ENCODE peak calls at places on chromosomes 1 and 21, in ten cellular contexts. One of them, this sample, is unnamed.

GRCh38 chr1:168509875-168510594 is 33.8 kb downstream of the XCL2 start:
- DNase-seq in AG09309: no peak
- DNase-seq in left cardiac atrium: no peak
- DNase-seq in activated CD8-positive, alpha-beta memory T cell treated with anti-CD3 and anti-CD28 coated beads for 24 hours: no peak
- DNase-seq in nephron progenitor cell: no peak
- DNase-seq in endodermal cell: no peak
- DNase-seq in substantia nigra: no peak
- DNase-seq in fibroblast of the aortic adventitia: no peak
- DNase-seq in RCC 7860: no peak
- DNase-seq in iPS-NIHi11: no peak
- DNase-seq in this sample: no peak

GRCh38 chr1:40956397-40956796 is 23.1 kb upstream of the CTPS1 start:
- DNase-seq in AG09309: no peak
- DNase-seq in left cardiac atrium: no peak
- DNase-seq in activated CD8-positive, alpha-beta memory T cell treated with anti-CD3 and anti-CD28 coated beads for 24 hours: no peak
- DNase-seq in nephron progenitor cell: no peak
- DNase-seq in endodermal cell: no peak
- DNase-seq in substantia nigra: no peak
- DNase-seq in fibroblast of the aortic adventitia: no peak
- DNase-seq in RCC 7860: no peak
- DNase-seq in iPS-NIHi11: no peak
- DNase-seq in this sample: no peak

GRCh38 chr1:25562101-25562927 is 18.9 kb downstream of the LDLRAP1 start:
- DNase-seq in AG09309: no peak
- DNase-seq in left cardiac atrium: no peak
- DNase-seq in activated CD8-positive, alpha-beta memory T cell treated with anti-CD3 and anti-CD28 coated beads for 24 hours: peak; percentile 83
- DNase-seq in nephron progenitor cell: no peak
- DNase-seq in endodermal cell: no peak
- DNase-seq in substantia nigra: no peak
- DNase-seq in fibroblast of the aortic adventitia: no peak
- DNase-seq in RCC 7860: no peak
- DNase-seq in iPS-NIHi11: no peak
- DNase-seq in this sample: no peak

GRCh38 chr1:100494393-100495084 is 43.4 kb upstream of the GPR88 start:
- DNase-seq in AG09309: no peak
- DNase-seq in left cardiac atrium: no peak
- DNase-seq in activated CD8-positive, alpha-beta memory T cell treated with anti-CD3 and anti-CD28 coated beads for 24 hours: no peak
- DNase-seq in nephron progenitor cell: no peak
- DNase-seq in endodermal cell: no peak
- DNase-seq in substantia nigra: no peak
- DNase-seq in fibroblast of the aortic adventitia: no peak
- DNase-seq in RCC 7860: no peak
- DNase-seq in iPS-NIHi11: no peak
- DNase-seq in this sample: no peak

GRCh38 chr1:187762109-187762508 is 933.4 kb downstream of the PLA2G4A start:
- DNase-seq in AG09309: no peak
- DNase-seq in left cardiac atrium: no peak
- DNase-seq in activated CD8-positive, alpha-beta memory T cell treated with anti-CD3 and anti-CD28 coated beads for 24 hours: no peak
- DNase-seq in nephron progenitor cell: peak; percentile 3
- DNase-seq in endodermal cell: no peak
- DNase-seq in substantia nigra: no peak
- DNase-seq in fibroblast of the aortic adventitia: no peak
- DNase-seq in RCC 7860: peak; percentile 3
- DNase-seq in iPS-NIHi11: no peak
- DNase-seq in this sample: no peak

GRCh38 chr21:42614811-42615342 is 38.5 kb upstream of the PDE9A start:
- DNase-seq in AG09309: no peak
- DNase-seq in left cardiac atrium: no peak
- DNase-seq in activated CD8-positive, alpha-beta memory T cell treated with anti-CD3 and anti-CD28 coated beads for 24 hours: peak; percentile 78
- DNase-seq in nephron progenitor cell: peak; percentile 24
- DNase-seq in endodermal cell: peak; percentile 59
- DNase-seq in substantia nigra: no peak
- DNase-seq in fibroblast of the aortic adventitia: no peak
- DNase-seq in RCC 7860: no peak
- DNase-seq in iPS-NIHi11: peak; percentile 41
- DNase-seq in this sample: no peak

GRCh38 chr1:228021526-228022030 is 14.8 kb downstream of the WNT3A start:
- DNase-seq in AG09309: no peak
- DNase-seq in left cardiac atrium: no peak
- DNase-seq in activated CD8-positive, alpha-beta memory T cell treated with anti-CD3 and anti-CD28 coated beads for 24 hours: peak; percentile 28
- DNase-seq in nephron progenitor cell: no peak
- DNase-seq in endodermal cell: peak; percentile 35
- DNase-seq in substantia nigra: no peak
- DNase-seq in fibroblast of the aortic adventitia: no peak
- DNase-seq in RCC 7860: no peak
- DNase-seq in iPS-NIHi11: peak; percentile 10
- DNase-seq in this sample: no peak

GRCh38 chr1:170668301-170668789 is 4.4 kb downstream of the PRRX1 start:
- DNase-seq in AG09309: no peak
- DNase-seq in left cardiac atrium: no peak
- DNase-seq in activated CD8-positive, alpha-beta memory T cell treated with anti-CD3 and anti-CD28 coated beads for 24 hours: no peak
- DNase-seq in nephron progenitor cell: peak; percentile 37
- DNase-seq in endodermal cell: peak; percentile 74
- DNase-seq in substantia nigra: peak; percentile 12
- DNase-seq in fibroblast of the aortic adventitia: no peak
- DNase-seq in RCC 7860: no peak
- DNase-seq in iPS-NIHi11: no peak
- DNase-seq in this sample: no peak

GRCh38 chr21:39048064-39048463 is 135.2 kb downstream of the PSMG1 start:
- DNase-seq in AG09309: no peak
- DNase-seq in left cardiac atrium: peak; percentile 49
- DNase-seq in activated CD8-positive, alpha-beta memory T cell treated with anti-CD3 and anti-CD28 coated beads for 24 hours: no peak
- DNase-seq in nephron progenitor cell: peak; percentile 54
- DNase-seq in endodermal cell: peak; percentile 91
- DNase-seq in substantia nigra: no peak
- DNase-seq in fibroblast of the aortic adventitia: peak; percentile 14
- DNase-seq in RCC 7860: peak; percentile 38
- DNase-seq in iPS-NIHi11: peak; percentile 79
- DNase-seq in this sample: peak; percentile 69

GRCh38 chr1:8307628-8308027 is 10.3 kb upstream of the SLC45A1 start:
- DNase-seq in AG09309: no peak
- DNase-seq in left cardiac atrium: no peak
- DNase-seq in activated CD8-positive, alpha-beta memory T cell treated with anti-CD3 and anti-CD28 coated beads for 24 hours: no peak
- DNase-seq in nephron progenitor cell: no peak
- DNase-seq in endodermal cell: peak; percentile 35
- DNase-seq in substantia nigra: peak; percentile 14
- DNase-seq in fibroblast of the aortic adventitia: no peak
- DNase-seq in RCC 7860: no peak
- DNase-seq in iPS-NIHi11: no peak
- DNase-seq in this sample: no peak

GRCh38 chr1:246324711-246325110 is 182.4 kb downstream of the SMYD3 start:
- DNase-seq in AG09309: no peak
- DNase-seq in left cardiac atrium: no peak
- DNase-seq in activated CD8-positive, alpha-beta memory T cell treated with anti-CD3 and anti-CD28 coated beads for 24 hours: no peak
- DNase-seq in nephron progenitor cell: no peak
- DNase-seq in endodermal cell: peak; percentile 82
- DNase-seq in substantia nigra: no peak
- DNase-seq in fibroblast of the aortic adventitia: no peak
- DNase-seq in RCC 7860: peak; percentile 42
- DNase-seq in iPS-NIHi11: peak; percentile 46
- DNase-seq in this sample: no peak

GRCh38 chr1:154772611-154773515 is 97.2 kb downstream of the KCNN3 start:
- DNase-seq in AG09309: no peak
- DNase-seq in left cardiac atrium: no peak
- DNase-seq in activated CD8-positive, alpha-beta memory T cell treated with anti-CD3 and anti-CD28 coated beads for 24 hours: no peak
- DNase-seq in nephron progenitor cell: no peak
- DNase-seq in endodermal cell: peak; percentile 87
- DNase-seq in substantia nigra: no peak
- DNase-seq in fibroblast of the aortic adventitia: no peak
- DNase-seq in RCC 7860: no peak
- DNase-seq in iPS-NIHi11: peak; percentile 63
- DNase-seq in this sample: no peak

GRCh38 chr21:23837564-23837963 is 1769.7 kb downstream of the MRPL39 start:
- DNase-seq in AG09309: no peak
- DNase-seq in left cardiac atrium: no peak
- DNase-seq in activated CD8-positive, alpha-beta memory T cell treated with anti-CD3 and anti-CD28 coated beads for 24 hours: no peak
- DNase-seq in nephron progenitor cell: no peak
- DNase-seq in endodermal cell: no peak
- DNase-seq in substantia nigra: no peak
- DNase-seq in fibroblast of the aortic adventitia: no peak
- DNase-seq in RCC 7860: no peak
- DNase-seq in iPS-NIHi11: no peak
- DNase-seq in this sample: no peak

GRCh38 chr1:167661527-167662436 is 31.8 kb downstream of the RCSD1 start:
- DNase-seq in AG09309: peak; percentile 89
- DNase-seq in left cardiac atrium: no peak
- DNase-seq in activated CD8-positive, alpha-beta memory T cell treated with anti-CD3 and anti-CD28 coated beads for 24 hours: no peak
- DNase-seq in nephron progenitor cell: no peak
- DNase-seq in endodermal cell: no peak
- DNase-seq in substantia nigra: no peak
- DNase-seq in fibroblast of the aortic adventitia: peak; percentile 89
- DNase-seq in RCC 7860: peak; percentile 66
- DNase-seq in iPS-NIHi11: no peak
- DNase-seq in this sample: no peak

GRCh38 chr21:38712076-38712475 is 93.7 kb upstream of the ETS2 start:
- DNase-seq in AG09309: no peak
- DNase-seq in left cardiac atrium: no peak
- DNase-seq in activated CD8-positive, alpha-beta memory T cell treated with anti-CD3 and anti-CD28 coated beads for 24 hours: no peak
- DNase-seq in nephron progenitor cell: peak; percentile 8
- DNase-seq in endodermal cell: peak; percentile 82
- DNase-seq in substantia nigra: no peak
- DNase-seq in fibroblast of the aortic adventitia: peak; percentile 69
- DNase-seq in RCC 7860: peak; percentile 30
- DNase-seq in iPS-NIHi11: peak; percentile 65
- DNase-seq in this sample: no peak

GRCh38 chr1:6026095-6026809 is 19.4 kb upstream of the KCNAB2 start:
- DNase-seq in AG09309: no peak
- DNase-seq in left cardiac atrium: peak; percentile 84
- DNase-seq in activated CD8-positive, alpha-beta memory T cell treated with anti-CD3 and anti-CD28 coated beads for 24 hours: peak; percentile 95
- DNase-seq in nephron progenitor cell: peak; percentile 59
- DNase-seq in endodermal cell: peak; percentile 96
- DNase-seq in substantia nigra: peak; percentile 28
- DNase-seq in fibroblast of the aortic adventitia: no peak
- DNase-seq in RCC 7860: peak; percentile 40
- DNase-seq in iPS-NIHi11: peak; percentile 78
- DNase-seq in this sample: no peak

GRCh38 chr1:67831850-67832513 is 1.3 kb downstream of the GNG12 start:
- DNase-seq in AG09309: peak; percentile 21
- DNase-seq in left cardiac atrium: peak; percentile 67
- DNase-seq in activated CD8-positive, alpha-beta memory T cell treated with anti-CD3 and anti-CD28 coated beads for 24 hours: no peak
- DNase-seq in nephron progenitor cell: peak; percentile 52
- DNase-seq in endodermal cell: peak; percentile 66
- DNase-seq in substantia nigra: peak; percentile 58
- DNase-seq in fibroblast of the aortic adventitia: peak; percentile 80
- DNase-seq in RCC 7860: peak; percentile 79
- DNase-seq in iPS-NIHi11: peak; percentile 34
- DNase-seq in this sample: no peak

GRCh38 chr1:55741516-55741915 is 526.4 kb upstream of the USP24 start:
- DNase-seq in AG09309: no peak
- DNase-seq in left cardiac atrium: no peak
- DNase-seq in activated CD8-positive, alpha-beta memory T cell treated with anti-CD3 and anti-CD28 coated beads for 24 hours: no peak
- DNase-seq in nephron progenitor cell: no peak
- DNase-seq in endodermal cell: no peak
- DNase-seq in substantia nigra: no peak
- DNase-seq in fibroblast of the aortic adventitia: peak; percentile 97
- DNase-seq in RCC 7860: no peak
- DNase-seq in iPS-NIHi11: no peak
- DNase-seq in this sample: no peak

GRCh38 chr1:19096036-19096833 is 113.8 kb downstream of the UBR4 start:
- DNase-seq in AG09309: no peak
- DNase-seq in left cardiac atrium: peak; percentile 44
- DNase-seq in activated CD8-positive, alpha-beta memory T cell treated with anti-CD3 and anti-CD28 coated beads for 24 hours: no peak
- DNase-seq in nephron progenitor cell: peak; percentile 31
- DNase-seq in endodermal cell: peak; percentile 75
- DNase-seq in substantia nigra: peak; percentile 16
- DNase-seq in fibroblast of the aortic adventitia: peak; percentile 17
- DNase-seq in RCC 7860: peak; percentile 50
- DNase-seq in iPS-NIHi11: peak; percentile 53
- DNase-seq in this sample: no peak

GRCh38 chr1:183030053-183030452 is 6.8 kb downstream of the LAMC1 start:
- DNase-seq in AG09309: no peak
- DNase-seq in left cardiac atrium: no peak
- DNase-seq in activated CD8-positive, alpha-beta memory T cell treated with anti-CD3 and anti-CD28 coated beads for 24 hours: no peak
- DNase-seq in nephron progenitor cell: no peak
- DNase-seq in endodermal cell: no peak
- DNase-seq in substantia nigra: no peak
- DNase-seq in fibroblast of the aortic adventitia: peak; percentile 64
- DNase-seq in RCC 7860: peak; percentile 60
- DNase-seq in iPS-NIHi11: no peak
- DNase-seq in this sample: no peak

GRCh38 chr21:29430030-29430429 is 131.3 kb downstream of the BACH1 start:
- DNase-seq in AG09309: no peak
- DNase-seq in left cardiac atrium: no peak
- DNase-seq in activated CD8-positive, alpha-beta memory T cell treated with anti-CD3 and anti-CD28 coated beads for 24 hours: no peak
- DNase-seq in nephron progenitor cell: no peak
- DNase-seq in endodermal cell: no peak
- DNase-seq in substantia nigra: no peak
- DNase-seq in fibroblast of the aortic adventitia: no peak
- DNase-seq in RCC 7860: no peak
- DNase-seq in iPS-NIHi11: no peak
- DNase-seq in this sample: no peak

GRCh38 chr21:31732891-31733520 is 1.1 kb upstream of the SCAF4 start:
- DNase-seq in AG09309: no peak
- DNase-seq in left cardiac atrium: no peak
- DNase-seq in activated CD8-positive, alpha-beta memory T cell treated with anti-CD3 and anti-CD28 coated beads for 24 hours: peak; percentile 73
- DNase-seq in nephron progenitor cell: peak; percentile 23
- DNase-seq in endodermal cell: peak; percentile 71
- DNase-seq in substantia nigra: no peak
- DNase-seq in fibroblast of the aortic adventitia: no peak
- DNase-seq in RCC 7860: no peak
- DNase-seq in iPS-NIHi11: peak; percentile 32
- DNase-seq in this sample: no peak

GRCh38 chr1:152247316-152247715 is 23.3 kb upstream of the HRNR start:
- DNase-seq in AG09309: no peak
- DNase-seq in left cardiac atrium: no peak
- DNase-seq in activated CD8-positive, alpha-beta memory T cell treated with anti-CD3 and anti-CD28 coated beads for 24 hours: no peak
- DNase-seq in nephron progenitor cell: no peak
- DNase-seq in endodermal cell: no peak
- DNase-seq in substantia nigra: no peak
- DNase-seq in fibroblast of the aortic adventitia: no peak
- DNase-seq in RCC 7860: no peak
- DNase-seq in iPS-NIHi11: no peak
- DNase-seq in this sample: no peak

GRCh38 chr1:27544818-27545612 is 55.0 kb upstream of the WASF2 start:
- DNase-seq in AG09309: no peak
- DNase-seq in left cardiac atrium: peak; percentile 79
- DNase-seq in activated CD8-positive, alpha-beta memory T cell treated with anti-CD3 and anti-CD28 coated beads for 24 hours: no peak
- DNase-seq in nephron progenitor cell: no peak
- DNase-seq in endodermal cell: no peak
- DNase-seq in substantia nigra: peak; percentile 39
- DNase-seq in fibroblast of the aortic adventitia: peak; percentile 84
- DNase-seq in RCC 7860: peak; percentile 64
- DNase-seq in iPS-NIHi11: no peak
- DNase-seq in this sample: no peak